ENCODE peak calls at places on chromosomes 5 and 9, in seven cellular contexts. One of them, this sample, is unnamed.

GRCh38 chr5:138354926-138355378 is 2.5 kb downstream of the KDM3B start:
- DNase-seq in endothelial cell: peak
- DNase-seq in AG08396: peak
- DNase-seq in smooth muscle cell of the brain vasculature: no peak
- DNase-seq in psoas muscle: no peak
- DNase-seq in posterior cingulate gyrus: no peak
- DNase-seq in Peyer's patch: no peak
- DNase-seq in this sample: peak

GRCh38 chr9:98344581-98344980 is 89.1 kb upstream of the TBC1D2 start:
- DNase-seq in endothelial cell: no peak
- DNase-seq in AG08396: no peak
- DNase-seq in smooth muscle cell of the brain vasculature: no peak
- DNase-seq in psoas muscle: no peak
- DNase-seq in posterior cingulate gyrus: no peak
- DNase-seq in Peyer's patch: no peak
- DNase-seq in this sample: no peak

GRCh38 chr5:172722309-172722815 is 48.6 kb downstream of the DUSP1 start:
- DNase-seq in endothelial cell: no peak
- DNase-seq in AG08396: no peak
- DNase-seq in smooth muscle cell of the brain vasculature: no peak
- DNase-seq in psoas muscle: peak
- DNase-seq in posterior cingulate gyrus: no peak
- DNase-seq in Peyer's patch: peak
- DNase-seq in this sample: no peak

GRCh38 chr5:132430736-132431135 is 59.8 kb downstream of the IRF1 start:
- DNase-seq in endothelial cell: no peak
- DNase-seq in AG08396: no peak
- DNase-seq in smooth muscle cell of the brain vasculature: no peak
- DNase-seq in psoas muscle: no peak
- DNase-seq in posterior cingulate gyrus: no peak
- DNase-seq in Peyer's patch: no peak
- DNase-seq in this sample: no peak

GRCh38 chr9:28678097-28678496 is 1104.8 kb upstream of the C9orf72 start:
- DNase-seq in endothelial cell: no peak
- DNase-seq in AG08396: no peak
- DNase-seq in smooth muscle cell of the brain vasculature: no peak
- DNase-seq in psoas muscle: no peak
- DNase-seq in posterior cingulate gyrus: no peak
- DNase-seq in Peyer's patch: no peak
- DNase-seq in this sample: no peak

GRCh38 chr5:76983468-76983867 is 30.6 kb downstream of the CRHBP start:
- DNase-seq in endothelial cell: no peak
- DNase-seq in AG08396: no peak
- DNase-seq in smooth muscle cell of the brain vasculature: no peak
- DNase-seq in psoas muscle: no peak
- DNase-seq in posterior cingulate gyrus: no peak
- DNase-seq in Peyer's patch: no peak
- DNase-seq in this sample: no peak

GRCh38 chr9:135926402-135927194 is 19.3 kb upstream of the CAMSAP1 start:
- DNase-seq in endothelial cell: no peak
- DNase-seq in AG08396: peak
- DNase-seq in smooth muscle cell of the brain vasculature: peak
- DNase-seq in psoas muscle: peak
- DNase-seq in posterior cingulate gyrus: no peak
- DNase-seq in Peyer's patch: peak
- DNase-seq in this sample: peak

GRCh38 chr5:97844797-97845196 is 661.8 kb upstream of the RIOK2 start:
- DNase-seq in endothelial cell: no peak
- DNase-seq in AG08396: no peak
- DNase-seq in smooth muscle cell of the brain vasculature: no peak
- DNase-seq in psoas muscle: no peak
- DNase-seq in posterior cingulate gyrus: no peak
- DNase-seq in Peyer's patch: no peak
- DNase-seq in this sample: no peak

GRCh38 chr5:180026320-180026719 is 45.2 kb downstream of the RNF130 start:
- DNase-seq in endothelial cell: no peak
- DNase-seq in AG08396: no peak
- DNase-seq in smooth muscle cell of the brain vasculature: no peak
- DNase-seq in psoas muscle: no peak
- DNase-seq in posterior cingulate gyrus: no peak
- DNase-seq in Peyer's patch: no peak
- DNase-seq in this sample: no peak

GRCh38 chr9:125629451-125629850 is 77.6 kb downstream of the MAPKAP1 start:
- DNase-seq in endothelial cell: no peak
- DNase-seq in AG08396: no peak
- DNase-seq in smooth muscle cell of the brain vasculature: no peak
- DNase-seq in psoas muscle: no peak
- DNase-seq in posterior cingulate gyrus: no peak
- DNase-seq in Peyer's patch: no peak
- DNase-seq in this sample: no peak

This sample was measured in AG20443.